ENCODE peak calls at places on chromosomes 2 and 18, in seven cellular contexts. V is activated CD4-positive, alpha-beta T cell treated with anti-CD3 and anti-CD28 coated beads, Interleukin-2, amount 50 U/mL, for 1 hour; F is HCEC 1CT; H is activated gamma-delta T cell; P is hippocampal formation; L is left lobe of liver; G is activated naive CD4-positive, alpha-beta T cell. R is an unnamed sample.

GRCh38 chr2:212854766-212855165 is 296.6 kb downstream of the IKZF2 start:
- DNase-seq in V (no peak), F (no peak), H (no peak), P (no peak), L (no peak), G (no peak), R (no peak)

GRCh38 chr18:907880-908512 is 3.3 kb downstream of the ADCYAP1 start:
- DNase-seq in V (no peak), F (no peak), H (no peak), P (no peak), L (no peak), G (no peak), R (peak; percentile 74)

GRCh38 chr2:203025592-203025991 is 10.9 kb downstream of the NBEAL1 start:
- DNase-seq in V (no peak), F (no peak), H (no peak), P (no peak), L (no peak), G (no peak), R (no peak)

GRCh38 chr18:76803413-76803812 is 18.9 kb upstream of the ZNF236 start:
- DNase-seq in V (no peak), F (no peak), H (no peak), P (no peak), L (no peak), G (no peak), R (no peak)

GRCh38 chr2:16674154-16674553 is 8.5 kb upstream of the CYRIA start:
- DNase-seq in V (no peak), F (no peak), H (no peak), P (no peak), L (no peak), G (no peak), R (no peak)

GRCh38 chr18:51191139-51191717 is 6.3 kb downstream of the MEX3C start:
- DNase-seq in V (peak; percentile 17), F (no peak), H (no peak), P (no peak), L (no peak), G (no peak), R (no peak)

GRCh38 chr2:191189112-191189635 is 38.4 kb upstream of the STAT4 start:
- DNase-seq in V (no peak), F (no peak), H (no peak), P (no peak), L (no peak), G (no peak), R (no peak)

GRCh38 chr18:79925656-79925979 is 25.8 kb downstream of the SLC66A2 start:
- DNase-seq in V (no peak), F (no peak), H (no peak), P (no peak), L (no peak), G (no peak), R (peak; percentile 15)

GRCh38 chr2:58447586-58447985 is 206.5 kb upstream of the FANCL start:
- DNase-seq in V (no peak), F (peak; percentile 23), H (no peak), P (no peak), L (no peak), G (no peak), R (no peak)

GRCh38 chr2:155975734-155976133 is 356.8 kb downstream of the NR4A2 start:
- DNase-seq in V (no peak), F (no peak), H (no peak), P (no peak), L (peak; percentile 51), G (no peak), R (no peak)

GRCh38 chr2:38697116-38697840 is 31.4 kb downstream of the GALM start:
- DNase-seq in V (peak; percentile 50), F (no peak), H (no peak), P (no peak), L (no peak), G (no peak), R (no peak)

GRCh38 chr2:127324635-127325034 is 30.7 kb upstream of the ERCC3 start:
- DNase-seq in V (no peak), F (peak; percentile 39), H (no peak), P (no peak), L (no peak), G (no peak), R (no peak)